ENCODE peak calls at places on chromosome 10, in six cellular contexts. One of them, this sample, is unnamed.

GRCh38 chr10:71882813-71883746 is 32.0 kb upstream of the PSAP start:
- DNase-seq in PC-3: no peak
- DNase-seq in H1: no peak
- DNase-seq in fibroblast of lung: peak
- DNase-seq in HCT116: no peak
- DNase-seq in neural progenitor cell: no peak
- DNase-seq in this sample: no peak

GRCh38 chr10:113895018-113895417 is 40.6 kb downstream of the NHLRC2 start:
- DNase-seq in H1: no peak
- DNase-seq in neural progenitor cell: no peak
- DNase-seq in PC-3: peak
- DNase-seq in fibroblast of lung: peak
- DNase-seq in HCT116: no peak
- DNase-seq in this sample: no peak

GRCh38 chr10:94963901-94964300 is 25.4 kb downstream of the CYP2C9 start:
- DNase-seq in HCT116: peak
- DNase-seq in H1: peak
- DNase-seq in fibroblast of lung: peak
- DNase-seq in neural progenitor cell: peak
- DNase-seq in PC-3: peak
- DNase-seq in this sample: peak

GRCh38 chr10:67533376-67533775 is 162.6 kb downstream of the CTNNA3 start:
- DNase-seq in fibroblast of lung: no peak
- DNase-seq in H1: no peak
- DNase-seq in PC-3: no peak
- DNase-seq in neural progenitor cell: no peak
- DNase-seq in HCT116: no peak
- DNase-seq in this sample: no peak

GRCh38 chr10:132538790-132539421 is 1.3 kb downstream of the INPP5A start:
- DNase-seq in neural progenitor cell: no peak
- DNase-seq in PC-3: no peak
- DNase-seq in fibroblast of lung: no peak
- DNase-seq in H1: no peak
- DNase-seq in HCT116: no peak
- DNase-seq in this sample: no peak

GRCh38 chr10:24645784-24646183 is 77.9 kb downstream of the ARHGAP21 start:
- DNase-seq in HCT116: no peak
- DNase-seq in neural progenitor cell: no peak
- DNase-seq in H1: no peak
- DNase-seq in fibroblast of lung: peak
- DNase-seq in PC-3: peak
- DNase-seq in this sample: no peak

GRCh38 chr10:63781226-63781625 is 260.0 kb downstream of the REEP3 start:
- DNase-seq in fibroblast of lung: no peak
- DNase-seq in neural progenitor cell: no peak
- DNase-seq in PC-3: no peak
- DNase-seq in H1: no peak
- DNase-seq in HCT116: no peak
- DNase-seq in this sample: no peak

GRCh38 chr10:23157691-23158369 is 34.3 kb upstream of the PTF1A start:
- DNase-seq in neural progenitor cell: peak
- DNase-seq in H1: no peak
- DNase-seq in PC-3: peak
- DNase-seq in fibroblast of lung: peak
- DNase-seq in HCT116: peak
- DNase-seq in this sample: peak

GRCh38 chr10:71835671-71836593 is 15.1 kb downstream of the PSAP start:
- DNase-seq in fibroblast of lung: peak
- DNase-seq in H1: no peak
- DNase-seq in PC-3: no peak
- DNase-seq in HCT116: no peak
- DNase-seq in neural progenitor cell: peak
- DNase-seq in this sample: peak

GRCh38 chr10:67780759-67781538 is 57.0 kb downstream of the DNAJC12 start:
- DNase-seq in fibroblast of lung: no peak
- DNase-seq in neural progenitor cell: no peak
- DNase-seq in HCT116: no peak
- DNase-seq in H1: no peak
- DNase-seq in PC-3: peak
- DNase-seq in this sample: no peak

GRCh38 chr10:22849077-22849810 is 78.6 kb upstream of the ARMC3 start:
- DNase-seq in fibroblast of lung: peak
- DNase-seq in H1: no peak
- DNase-seq in neural progenitor cell: no peak
- DNase-seq in PC-3: no peak
- DNase-seq in HCT116: no peak
- DNase-seq in this sample: no peak

GRCh38 chr10:127973810-127974311 is 67.0 kb downstream of the PTPRE start:
- DNase-seq in HCT116: no peak
- DNase-seq in H1: peak
- DNase-seq in neural progenitor cell: peak
- DNase-seq in fibroblast of lung: no peak
- DNase-seq in PC-3: no peak
- DNase-seq in this sample: no peak

GRCh38 chr10:15814565-15814964 is 45.7 kb downstream of the MINDY3 start:
- DNase-seq in fibroblast of lung: no peak
- DNase-seq in neural progenitor cell: no peak
- DNase-seq in HCT116: no peak
- DNase-seq in PC-3: no peak
- DNase-seq in H1: no peak
- DNase-seq in this sample: no peak

GRCh38 chr10:109882251-109883057 is 40.9 kb downstream of the XPNPEP1 start:
- DNase-seq in neural progenitor cell: no peak
- DNase-seq in H1: no peak
- DNase-seq in HCT116: no peak
- DNase-seq in PC-3: no peak
- DNase-seq in fibroblast of lung: no peak
- DNase-seq in this sample: no peak

GRCh38 chr10:62560207-62560819 is 186.1 kb downstream of the ZNF365 start:
- DNase-seq in PC-3: peak
- DNase-seq in H1: no peak
- DNase-seq in HCT116: no peak
- DNase-seq in fibroblast of lung: peak
- DNase-seq in neural progenitor cell: no peak
- DNase-seq in this sample: no peak

GRCh38 chr10:62559481-62560206 is 185.5 kb downstream of the ZNF365 start:
- DNase-seq in H1: no peak
- DNase-seq in fibroblast of lung: no peak
- DNase-seq in PC-3: no peak
- DNase-seq in neural progenitor cell: no peak
- DNase-seq in HCT116: no peak
- DNase-seq in this sample: no peak

DNA sequence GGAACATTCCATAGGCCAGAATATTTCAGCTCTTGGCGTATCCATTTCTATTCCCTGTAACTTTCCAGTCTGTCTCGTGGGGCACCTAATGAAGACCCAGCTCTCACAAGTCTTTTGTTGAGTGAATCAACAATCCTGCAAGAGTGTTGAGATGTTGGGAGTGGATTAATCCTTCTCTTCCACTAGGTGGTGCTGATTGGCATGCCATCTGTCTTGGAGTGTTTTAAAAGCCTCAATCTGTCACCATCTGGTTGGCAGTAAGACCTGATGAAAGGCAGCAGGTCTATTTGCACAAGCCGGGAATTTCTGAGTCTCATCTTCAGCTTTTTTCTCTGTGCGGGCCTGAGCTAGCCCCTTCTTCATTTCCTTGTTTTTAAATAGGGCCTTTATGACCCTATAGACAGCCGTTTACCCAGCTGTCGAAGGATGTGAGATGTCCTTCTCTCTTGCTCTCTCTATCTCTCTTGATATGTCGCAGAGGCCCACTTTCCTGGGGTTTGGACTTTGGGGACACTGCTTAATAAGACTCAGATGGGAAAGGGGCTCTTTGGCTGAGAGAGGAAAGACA is 180.5 kb downstream of the ZNF365 start:
- DNase-seq in PC-3: peak
- DNase-seq in neural progenitor cell: peak
- DNase-seq in fibroblast of lung: peak
- DNase-seq in H1: no peak
- DNase-seq in HCT116: peak
- DNase-seq in this sample: peak
- TF ChIP-seq CTCF in PC-3: peak
- TF ChIP-seq CTCF in neural progenitor cell: peak
- TF ChIP-seq CTCF in fibroblast of lung: peak
- TF ChIP-seq CTCF in H1: peak
- TF ChIP-seq CTCF in HCT116: peak
- TF ChIP-seq CTCF in this sample: peak

GRCh38 chr10:75404335-75405200 is 3.0 kb upstream of the ZNF503 start:
- DNase-seq in neural progenitor cell: peak
- DNase-seq in H1: no peak
- DNase-seq in HCT116: no peak
- DNase-seq in PC-3: peak
- DNase-seq in fibroblast of lung: no peak
- DNase-seq in this sample: no peak

GRCh38 chr10:75407716-75408511 is 6.3 kb upstream of the ZNF503 start:
- DNase-seq in PC-3: peak
- DNase-seq in HCT116: no peak
- DNase-seq in H1: no peak
- DNase-seq in fibroblast of lung: peak
- DNase-seq in neural progenitor cell: peak
- DNase-seq in this sample: no peak

GRCh38 chr10:75405201-75406143 is 3.9 kb upstream of the ZNF503 start:
- DNase-seq in H1: no peak
- DNase-seq in neural progenitor cell: peak
- DNase-seq in fibroblast of lung: peak
- DNase-seq in PC-3: peak
- DNase-seq in HCT116: no peak
- DNase-seq in this sample: no peak

GRCh38 chr10:75407296-75407715 is 5.7 kb upstream of the ZNF503 start:
- DNase-seq in HCT116: no peak
- DNase-seq in PC-3: peak
- DNase-seq in H1: no peak
- DNase-seq in neural progenitor cell: peak
- DNase-seq in fibroblast of lung: no peak
- DNase-seq in this sample: no peak

DNA sequence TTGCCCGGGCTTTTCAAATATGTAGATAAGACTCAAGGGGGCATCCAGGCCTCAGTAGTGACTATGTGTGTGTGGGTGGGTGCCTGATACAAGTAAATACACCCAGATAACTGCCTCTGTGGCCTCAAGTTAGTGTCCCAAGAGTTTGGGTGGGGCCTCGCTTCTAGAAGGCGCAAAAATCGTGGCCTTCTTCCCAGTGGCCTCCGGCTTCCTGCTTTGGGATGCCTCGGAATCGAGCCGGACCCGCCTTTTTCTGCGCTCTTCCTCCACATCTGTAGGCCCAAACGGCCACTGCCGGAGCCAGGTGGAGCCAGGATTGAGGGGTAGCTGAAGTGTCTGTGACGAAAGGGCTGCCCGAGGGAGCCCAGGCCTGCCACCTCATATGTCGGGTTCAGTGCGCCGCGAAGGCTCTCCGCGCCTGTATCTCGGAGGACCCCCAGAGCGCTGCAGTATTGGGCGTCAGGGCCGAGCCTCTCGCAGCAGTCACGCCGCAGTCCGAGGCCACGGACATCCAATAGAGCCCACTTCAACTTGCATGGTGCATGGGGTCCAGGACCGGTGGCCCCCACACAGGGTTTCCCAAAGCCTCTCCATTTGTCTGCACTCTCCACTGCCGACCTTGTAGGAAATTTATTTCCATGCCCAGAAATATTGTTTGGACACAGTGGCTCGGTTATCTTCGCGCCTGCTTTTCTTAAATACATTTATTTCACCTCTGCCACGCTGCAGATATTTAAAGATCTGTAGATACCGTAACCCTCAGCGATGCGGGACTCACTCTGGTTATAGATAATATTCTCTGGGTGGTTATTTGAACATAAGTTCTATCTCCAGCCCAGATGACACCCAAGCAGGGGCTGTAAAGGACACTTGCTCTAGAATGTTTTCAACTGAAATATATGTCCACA is 4.8 kb upstream of the ZNF503 start:
- DNase-seq in fibroblast of lung: no peak
- DNase-seq in PC-3: no peak
- DNase-seq in H1: no peak
- DNase-seq in HCT116: no peak
- DNase-seq in neural progenitor cell: peak
- DNase-seq in this sample: no peak
- TF ChIP-seq EZH2 in fibroblast of lung: no peak
- TF ChIP-seq EZH2 in PC-3: no peak
- TF ChIP-seq EZH2 in H1: peak
- TF ChIP-seq EZH2 in HCT116: no peak
- TF ChIP-seq EZH2 in neural progenitor cell: peak
- TF ChIP-seq EZH2 in this sample: no peak

GRCh38 chr10:30987463-30987862 is 44.2 kb downstream of the ZNF438 start:
- DNase-seq in neural progenitor cell: no peak
- DNase-seq in PC-3: no peak
- DNase-seq in H1: no peak
- DNase-seq in fibroblast of lung: no peak
- DNase-seq in HCT116: no peak
- DNase-seq in this sample: no peak

GRCh38 chr10:30984563-30985328 is 46.9 kb downstream of the ZNF438 start:
- DNase-seq in HCT116: no peak
- DNase-seq in neural progenitor cell: no peak
- DNase-seq in H1: no peak
- DNase-seq in fibroblast of lung: peak
- DNase-seq in PC-3: peak
- DNase-seq in this sample: no peak

GRCh38 chr10:30985552-30985951 is 46.1 kb downstream of the ZNF438 start:
- DNase-seq in neural progenitor cell: no peak
- DNase-seq in fibroblast of lung: peak
- DNase-seq in PC-3: peak
- DNase-seq in HCT116: peak
- DNase-seq in H1: no peak
- DNase-seq in this sample: no peak

GRCh38 chr10:30988831-30989458 is 42.7 kb downstream of the ZNF438 start:
- DNase-seq in H1: no peak
- DNase-seq in neural progenitor cell: no peak
- DNase-seq in HCT116: no peak
- DNase-seq in PC-3: no peak
- DNase-seq in fibroblast of lung: peak
- DNase-seq in this sample: no peak

DNA sequence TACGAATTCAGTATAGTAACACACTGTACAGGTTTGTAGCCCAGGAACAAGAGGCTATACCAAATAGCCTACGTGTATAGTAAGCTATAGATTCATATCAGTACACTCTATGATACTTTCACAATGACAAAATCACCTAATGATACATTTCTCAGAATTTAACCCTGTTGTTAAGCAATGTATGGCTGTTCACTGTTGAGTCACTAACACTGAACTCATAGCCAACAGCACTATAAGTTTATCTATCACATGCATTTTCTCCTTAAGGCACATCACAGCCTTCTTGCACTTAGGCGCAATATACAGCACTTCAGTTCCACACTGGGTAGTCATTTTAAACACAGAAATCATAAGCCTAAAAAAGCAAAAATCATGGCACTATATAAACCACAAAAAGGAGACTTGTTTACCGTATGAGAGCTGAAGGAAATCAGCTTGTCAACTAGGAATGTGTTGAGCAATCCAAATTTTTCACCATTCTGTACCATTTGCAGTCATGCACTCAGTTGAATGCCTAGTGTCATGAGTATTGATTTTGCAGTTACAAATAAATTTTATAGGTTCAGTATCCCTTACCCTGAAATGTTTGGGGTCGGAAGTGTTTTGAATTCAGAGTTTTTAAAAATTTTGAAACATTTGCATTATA is 45.5 kb downstream of the ZNF438 start:
- DNase-seq in H1: no peak
- DNase-seq in HCT116: no peak
- DNase-seq in fibroblast of lung: peak
- DNase-seq in PC-3: peak
- DNase-seq in neural progenitor cell: no peak
- DNase-seq in this sample: no peak
- TF ChIP-seq CTCF in H1: no peak
- TF ChIP-seq CTCF in HCT116: no peak
- TF ChIP-seq CTCF in fibroblast of lung: no peak
- TF ChIP-seq CTCF in PC-3: no peak
- TF ChIP-seq CTCF in neural progenitor cell: no peak
- TF ChIP-seq CTCF in this sample: no peak

GRCh38 chr10:52313350-52314006 is 603 bp upstream of the DKK1 start:
- DNase-seq in PC-3: no peak
- DNase-seq in H1: no peak
- DNase-seq in HCT116: peak
- DNase-seq in fibroblast of lung: peak
- DNase-seq in neural progenitor cell: peak
- DNase-seq in this sample: peak
- TF ChIP-seq EZH2 in PC-3: no peak
- TF ChIP-seq EZH2 in H1: peak
- TF ChIP-seq EZH2 in HCT116: no peak
- TF ChIP-seq EZH2 in fibroblast of lung: no peak
- TF ChIP-seq EZH2 in neural progenitor cell: no peak
- TF ChIP-seq EZH2 in this sample: no peak

This sample was measured in A673.